ENCODE peak calls at places on chromosomes 13 and 19, in four cellular contexts. R, F, M and G are unnamed samples.
A peak's percentile ranks its signal among the peaks of the same experiment; 100 is the strongest.

GRCh38 chr19:27794444-27795042 is 1418.4 kb downstream of the UQCRFS1 start:
- DNase-seq in R (no peak), F (no peak), M (peak; percentile 48), G (no peak)

GRCh38 chr19:34209726-34210125 is 37.4 kb downstream of the LSM14A start:
- DNase-seq in R (no peak), F (no peak), M (no peak), G (no peak)

GRCh38 chr19:41698746-41699230 is 9.6 kb upstream of the CEACAM5 start:
- DNase-seq in R (no peak), F (no peak), M (no peak), G (no peak)

GRCh38 chr19:4108767-4109625 is 14.9 kb downstream of the MAP2K2 start:
- DNase-seq in R (peak; percentile 42), F (no peak), M (no peak), G (no peak)

GRCh38 chr13:95375706-95376105 is 74.5 kb upstream of the ABCC4 start:
- DNase-seq in R (no peak), F (no peak), M (no peak), G (no peak)

GRCh38 chr19:45954132-45954531 is 19.5 kb downstream of the NOVA2 start:
- DNase-seq in R (no peak), F (peak; percentile 54), M (no peak), G (peak; percentile 58)

GRCh38 chr13:39363393-39363792 is 239.6 kb downstream of the LHFPL6 start:
- DNase-seq in R (no peak), F (no peak), M (no peak), G (no peak)

GRCh38 chr13:21608961-21609360 is 5.0 kb upstream of the MICU2 start:
- DNase-seq in R (no peak), F (no peak), M (no peak), G (no peak)

GRCh38 chr19:18764591-18765051 is 26.5 kb downstream of the COMP start:
- DNase-seq in R (no peak), F (no peak), M (peak; percentile 96), G (no peak)